ENCODE peak calls at places on chromosomes 12 and 14, in four cellular contexts. L is GM12878, Z is IMR-90, U is breast epithelium. J is an unnamed sample.

GRCh38 chr12:5071496-5071895 is 27.8 kb downstream of the KCNA5 start:
- DNase-seq in L (no peak), Z (no peak), U (no peak), J (no peak)

GRCh38 chr14:102215522-102216250 is 76.0 kb downstream of the WDR20 start:
- DNase-seq in L (no peak), Z (peak), U (no peak), J (no peak)

GRCh38 chr12:71071466-71072097 is 86.2 kb downstream of the TSPAN8 start:
- DNase-seq in L (no peak), Z (no peak), U (no peak), J (no peak)

GRCh38 chr12:11747969-11748368 is 98.5 kb downstream of the ETV6 start:
- DNase-seq in L (no peak), Z (no peak), U (no peak), J (no peak)

GRCh38 chr12:88743946-88744685 is 163.8 kb upstream of the KITLG start:
- DNase-seq in L (no peak), Z (peak), U (no peak), J (no peak)

GRCh38 chr14:21241218-21241819 is 27.9 kb downstream of the HNRNPC start:
- DNase-seq in L (no peak), Z (peak), U (no peak), J (no peak)

GRCh38 chr12:110345176-110345651 is 58.3 kb downstream of the ANAPC7 start:
- DNase-seq in L (no peak), Z (no peak), U (peak), J (no peak)

GRCh38 chr14:22303589-22304195 is 285.3 kb downstream of the DAD1 start:
- DNase-seq in L (no peak), Z (peak), U (no peak), J (no peak)

GRCh38 chr14:56145965-56146364 is 27.8 kb downstream of the PELI2 start:
- DNase-seq in L (no peak), Z (peak), U (no peak), J (no peak)

GRCh38 chr14:34692348-34692747 is 22.0 kb downstream of the CFL2 start:
- DNase-seq in L (no peak), Z (no peak), U (no peak), J (no peak)

GRCh38 chr12:83826112-83826511 is 1086.5 kb downstream of the SLC6A15 start:
- DNase-seq in L (no peak), Z (peak), U (no peak), J (no peak)

GRCh38 chr14:33282811-33283210 is 344.1 kb downstream of the NPAS3 start:
- DNase-seq in L (no peak), Z (no peak), U (no peak), J (no peak)

GRCh38 chr12:95694148-95694547 is 96.4 kb downstream of the NTN4 start:
- DNase-seq in L (no peak), Z (no peak), U (no peak), J (no peak)

GRCh38 chr12:229441-230191 is 15.7 kb upstream of the SLC6A12 start:
- DNase-seq in L (no peak), Z (no peak), U (peak), J (no peak)

GRCh38 chr12:50934981-50935807 is 17.1 kb upstream of the HIGD1C start:
- DNase-seq in L (no peak), Z (peak), U (no peak), J (no peak)

GRCh38 chr12:30457621-30458289 is 237.9 kb downstream of the IPO8 start:
- DNase-seq in L (no peak), Z (peak), U (no peak), J (peak)

GRCh38 chr14:77844802-77845201 is 44.9 kb downstream of the ADCK1 start:
- DNase-seq in L (no peak), Z (no peak), U (no peak), J (no peak)

GRCh38 chr12:91743727-91744126 is 401.9 kb downstream of the BTG1 start:
- DNase-seq in L (no peak), Z (no peak), U (no peak), J (no peak)

GRCh38 chr12:54398995-54399793 is 14.7 kb upstream of the ZNF385A start:
- DNase-seq in L (no peak), Z (peak), U (peak), J (peak)

GRCh38 chr12:74370608-74371216 is 166.9 kb upstream of the ATXN7L3B start:
- DNase-seq in L (no peak), Z (no peak), U (no peak), J (no peak)

GRCh38 chr14:68547305-68548193 is 245.3 kb downstream of the ZFP36L1 start:
- DNase-seq in L (no peak), Z (peak), U (peak), J (peak)
- TF ChIP-seq POLR2A in L (no peak), Z (peak), U (peak), J (no peak)

GRCh38 chr12:124993568-124994434 is at the start of gene BRI3BP:
- DNase-seq in L (no peak), Z (peak), U (no peak), J (peak)
- TF ChIP-seq POLR2A in L (peak), Z (no peak), U (no peak), J (peak)

DNA sequence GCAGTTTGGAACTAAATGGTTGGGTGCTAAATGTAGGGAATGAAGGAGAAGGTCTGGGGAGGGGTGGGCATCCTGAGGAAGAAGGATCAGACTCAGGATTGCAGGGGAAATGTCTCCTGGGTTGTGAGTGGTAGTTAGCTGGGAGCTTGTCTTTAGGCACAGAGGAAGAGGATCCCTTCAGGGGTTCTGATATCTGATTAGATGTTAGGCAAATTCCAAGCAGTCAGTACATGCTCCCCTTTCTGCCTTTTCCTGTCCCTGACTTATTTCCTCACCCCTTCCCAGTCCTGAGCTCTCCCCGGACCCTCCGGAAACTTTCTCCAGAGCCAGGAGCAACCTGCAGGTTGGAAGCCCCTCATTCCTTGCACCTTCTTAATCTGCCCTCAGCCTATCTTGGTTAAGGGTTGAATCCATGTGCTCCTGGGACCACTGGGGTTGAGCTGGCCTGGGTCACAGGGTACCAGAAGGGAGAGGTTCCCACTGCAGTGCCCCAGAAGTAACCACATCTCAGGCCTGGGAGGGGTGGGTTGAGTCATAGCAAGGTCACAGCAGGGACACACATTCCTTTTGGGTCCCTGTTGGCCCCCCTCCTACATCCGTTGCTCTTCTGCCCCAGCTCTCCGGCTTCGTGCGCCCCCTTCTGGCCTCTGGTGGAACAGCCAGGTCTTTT is 1.6 kb downstream of the IGFBP6 start:
- DNase-seq in L (no peak), Z (peak), U (peak), J (peak)
- TF ChIP-seq POLR2A in L (no peak), Z (peak), U (no peak), J (peak)

GRCh38 chr12:127501916-127502315 is 765.1 kb upstream of the TMEM132C start:
- DNase-seq in L (no peak), Z (no peak), U (no peak), J (no peak)

GRCh38 chr12:127504874-127505273 is 762.1 kb upstream of the TMEM132C start:
- DNase-seq in L (no peak), Z (no peak), U (no peak), J (no peak)

GRCh38 chr12:127503221-127503620 is 763.7 kb upstream of the TMEM132C start:
- DNase-seq in L (no peak), Z (no peak), U (no peak), J (no peak)

GRCh38 chr12:127509066-127509778 is 757.7 kb upstream of the TMEM132C start:
- DNase-seq in L (no peak), Z (peak), U (no peak), J (no peak)

DNA sequence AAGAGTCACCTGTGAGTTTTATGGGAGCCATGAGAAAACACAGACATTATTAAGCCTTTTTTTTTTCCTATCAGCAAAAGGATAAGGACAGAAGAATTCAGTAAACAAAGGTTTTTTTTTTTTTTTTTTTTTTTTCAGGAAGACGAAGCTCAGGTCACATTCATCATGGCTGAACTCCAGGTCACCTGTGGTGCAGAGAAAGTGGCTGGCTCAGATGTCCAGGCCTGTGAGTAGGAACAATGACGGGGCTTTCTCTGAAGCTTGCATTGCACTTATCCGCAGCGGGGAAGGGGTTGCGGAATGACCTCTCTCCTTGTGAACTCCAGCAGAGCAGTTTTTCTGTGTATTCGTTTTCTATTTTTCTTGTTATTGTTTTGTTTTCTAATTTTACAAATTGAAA is 759.6 kb upstream of the TMEM132C start:
- DNase-seq in L (no peak), Z (no peak), U (no peak), J (no peak)
- TF ChIP-seq POLR2A in L (no peak), Z (no peak), U (no peak), J (no peak)

DNA sequence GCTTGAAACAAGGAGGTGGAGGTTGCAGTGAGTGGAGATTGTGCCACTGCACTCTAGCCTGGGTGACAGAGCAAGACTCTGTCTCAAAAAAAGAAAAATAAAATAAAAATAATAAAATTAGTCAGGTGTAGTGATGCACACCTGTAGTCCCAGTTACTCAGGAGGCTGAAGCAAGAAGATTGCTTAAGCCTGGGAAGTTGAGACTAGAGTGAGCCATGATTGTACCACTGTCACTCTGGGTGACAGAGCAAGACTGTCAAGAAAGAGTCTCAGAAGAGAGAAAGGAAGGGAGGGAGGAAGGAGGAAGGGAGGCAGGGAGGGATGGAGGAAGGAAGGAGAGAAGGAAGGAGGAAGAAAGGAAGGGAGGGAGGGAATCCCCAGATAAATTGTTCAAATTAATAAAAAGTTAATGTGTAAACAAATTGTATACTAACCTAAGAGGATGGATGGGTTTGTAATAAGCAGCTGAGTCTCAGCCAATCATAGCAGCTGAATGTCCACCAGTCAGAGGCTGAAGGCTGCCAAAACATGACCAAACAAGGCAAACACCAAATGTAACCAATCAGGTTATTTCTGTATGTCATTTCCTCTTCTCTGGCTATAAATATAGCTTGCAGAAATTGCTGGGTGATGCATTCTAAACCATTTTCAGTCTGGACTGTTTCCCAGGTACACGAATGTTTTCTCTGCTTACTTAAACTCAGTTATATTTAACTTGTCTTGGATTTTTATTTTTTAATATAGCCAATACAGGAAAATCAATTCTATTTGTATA is 6.1 kb upstream of the CDCA4 start:
- DNase-seq in L (no peak), Z (peak), U (no peak), J (peak)
- TF ChIP-seq POLR2A in L (no peak), Z (no peak), U (no peak), J (no peak)

GRCh38 chr12:48816148-48816854 is 2.0 kb upstream of the CACNB3 start:
- DNase-seq in L (no peak), Z (no peak), U (no peak), J (no peak)

GRCh38 chr12:48817957-48818830 is at the start of gene CACNB3:
- DNase-seq in L (no peak), Z (peak), U (peak), J (peak)

GRCh38 chr12:48814313-48815280 is 3.7 kb upstream of the CACNB3 start:
- DNase-seq in L (peak), Z (peak), U (peak), J (peak)

GRCh38 chr12:48813464-48814312 is 4.6 kb upstream of the CACNB3 start:
- DNase-seq in L (no peak), Z (peak), U (no peak), J (no peak)

GRCh38 chr12:48815281-48816110 is 2.8 kb upstream of the CACNB3 start:
- DNase-seq in L (no peak), Z (peak), U (peak), J (peak)
- TF ChIP-seq POLR2A in L (no peak), Z (no peak), U (peak), J (peak)

GRCh38 chr14:92748259-92749016 is at the start of gene LGMN:
- DNase-seq in L (no peak), Z (peak), U (peak), J (peak)
- TF ChIP-seq POLR2A in L (peak), Z (peak), U (peak), J (peak)

DNA sequence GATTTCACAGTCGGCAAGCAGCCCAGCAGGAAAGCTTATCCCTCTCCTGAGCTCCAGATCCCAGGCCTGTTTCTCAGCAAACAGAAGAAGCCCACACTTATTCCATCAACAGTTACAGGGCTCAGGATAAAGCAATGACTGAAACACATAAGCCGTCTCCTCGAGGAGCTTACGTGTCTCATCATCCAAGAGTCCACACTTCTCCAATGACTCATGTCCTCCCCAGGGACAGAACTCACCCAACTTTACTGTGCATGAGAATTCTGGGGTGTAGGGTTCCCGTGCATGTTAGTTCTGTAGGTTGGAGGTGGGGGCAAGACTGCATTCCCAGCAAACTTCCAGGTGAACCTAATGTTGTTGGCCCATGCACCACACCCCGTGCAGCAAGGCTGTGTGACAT is 31.1 kb downstream of the GSC start:
- DNase-seq in L (no peak), Z (no peak), U (no peak), J (no peak)
- TF ChIP-seq POLR2A in L (no peak), Z (no peak), U (no peak), J (no peak)

J was measured in H54.